ENCODE peak calls at places on chromosomes 5 and 9, in five cellular contexts. Y, C, L, T and H are unnamed samples.

GRCh38 chr5:135229122-135229521 is 169.9 kb downstream of the MACROH2A1 start:
- DNase-seq in Y (no peak), C (no peak), L (no peak), T (no peak), H (no peak)

GRCh38 chr9:133421615-133422542 is at the start of gene ADAMTS13:
- DNase-seq in Y (no peak), C (peak; percentile 53), L (no peak), T (no peak), H (no peak)

GRCh38 chr9:128902351-128903078 is 18.3 kb upstream of the PHYHD1 start:
- DNase-seq in Y (peak; percentile 47), C (no peak), L (no peak), T (peak; percentile 89), H (no peak)

GRCh38 chr9:10026585-10026984 is 586.2 kb downstream of the PTPRD start:
- DNase-seq in Y (no peak), C (no peak), L (no peak), T (no peak), H (no peak)

GRCh38 chr5:119353686-119354366 is 2.0 kb upstream of the TNFAIP8 start:
- DNase-seq in Y (no peak), C (no peak), L (no peak), T (no peak), H (no peak)

GRCh38 chr9:20207161-20207560 is 415.1 kb downstream of the MLLT3 start:
- DNase-seq in Y (no peak), C (no peak), L (no peak), T (no peak), H (no peak)

GRCh38 chr9:127739614-127740322 is 4.7 kb upstream of the TOR2A start:
- DNase-seq in Y (peak; percentile 47), C (no peak), L (no peak), T (peak; percentile 33), H (no peak)

GRCh38 chr9:121556082-121556481 is 56.4 kb upstream of the GGTA1 start:
- DNase-seq in Y (no peak), C (no peak), L (no peak), T (no peak), H (no peak)

GRCh38 chr5:14914603-14915277 is 43.2 kb upstream of the ANKH start:
- DNase-seq in Y (no peak), C (no peak), L (no peak), T (no peak), H (no peak)

GRCh38 chr9:6625363-6625762 is 20.2 kb downstream of the GLDC start:
- DNase-seq in Y (no peak), C (no peak), L (no peak), T (no peak), H (no peak)

GRCh38 chr9:16180091-16180490 is 627.2 kb downstream of the CCDC171 start:
- DNase-seq in Y (no peak), C (no peak), L (no peak), T (no peak), H (no peak)

GRCh38 chr5:156589859-156590216 is 260.3 kb upstream of the PPP1R2B start:
- DNase-seq in Y (no peak), C (no peak), L (no peak), T (no peak), H (no peak)

GRCh38 chr5:84370176-84370575 is 14.5 kb downstream of the EDIL3 start:
- DNase-seq in Y (no peak), C (no peak), L (no peak), T (no peak), H (no peak)

GRCh38 chr9:93633492-93634221 is 57.3 kb downstream of the PHF2 start:
- DNase-seq in Y (no peak), C (no peak), L (no peak), T (no peak), H (no peak)

GRCh38 chr9:89304479-89305188 is 6.4 kb upstream of the CKS2 start:
- DNase-seq in Y (no peak), C (no peak), L (no peak), T (no peak), H (no peak)

GRCh38 chr5:152532714-152533113 is 127.6 kb upstream of the NMUR2 start:
- DNase-seq in Y (no peak), C (no peak), L (no peak), T (no peak), H (no peak)

GRCh38 chr5:121218086-121218485 is 633.6 kb upstream of the FTMT start:
- DNase-seq in Y (no peak), C (peak; percentile 43), L (no peak), T (no peak), H (no peak)

GRCh38 chr5:143629871-143630658 is 181.9 kb upstream of the HMHB1 start:
- DNase-seq in Y (no peak), C (no peak), L (no peak), T (no peak), H (no peak)

GRCh38 chr5:170809551-170809950 is 26.0 kb downstream of the GABRP start:
- DNase-seq in Y (no peak), C (peak; percentile 51), L (peak; percentile 38), T (no peak), H (no peak)

GRCh38 chr9:129318121-129319075 is 140.3 kb upstream of the IER5L start:
- DNase-seq in Y (peak; percentile 51), C (peak; percentile 5), L (no peak), T (no peak), H (peak; percentile 82)

GRCh38 chr5:111748304-111748763 is 8.7 kb downstream of the NREP start:
- DNase-seq in Y (no peak), C (no peak), L (peak; percentile 79), T (no peak), H (no peak)

GRCh38 chr5:74952406-74952805 is 86.2 kb upstream of the FAM169A start:
- DNase-seq in Y (no peak), C (no peak), L (no peak), T (no peak), H (no peak)

GRCh38 chr5:170268884-170269283 is 28.7 kb downstream of the LCP2 start:
- DNase-seq in Y (no peak), C (no peak), L (no peak), T (no peak), H (no peak)

GRCh38 chr9:9557804-9558334 is 1054.9 kb downstream of the PTPRD start:
- DNase-seq in Y (no peak), C (peak; percentile 33), L (no peak), T (no peak), H (no peak)

GRCh38 chr5:67085616-67086015 is 111.0 kb downstream of the CD180 start:
- DNase-seq in Y (no peak), C (no peak), L (no peak), T (no peak), H (no peak)

GRCh38 chr5:74085782-74086181 is 459.8 kb downstream of the ARHGEF28 start:
- DNase-seq in Y (no peak), C (no peak), L (no peak), T (no peak), H (no peak)

GRCh38 chr9:87950765-87951488 is 23.4 kb downstream of the CDK20 start:
- DNase-seq in Y (no peak), C (no peak), L (no peak), T (no peak), H (no peak)

GRCh38 chr5:90477073-90477472 is 2.4 kb downstream of the POLR3G start:
- DNase-seq in Y (no peak), C (no peak), L (no peak), T (no peak), H (no peak)

GRCh38 chr9:21813575-21814473 is 11.4 kb downstream of the MTAP start:
- DNase-seq in Y (peak; percentile 61), C (peak; percentile 57), L (peak; percentile 74), T (peak; percentile 82), H (no peak)

GRCh38 chr9:20028849-20029231 is 240.0 kb upstream of the SLC24A2 start:
- DNase-seq in Y (no peak), C (no peak), L (no peak), T (no peak), H (no peak)

DNA sequence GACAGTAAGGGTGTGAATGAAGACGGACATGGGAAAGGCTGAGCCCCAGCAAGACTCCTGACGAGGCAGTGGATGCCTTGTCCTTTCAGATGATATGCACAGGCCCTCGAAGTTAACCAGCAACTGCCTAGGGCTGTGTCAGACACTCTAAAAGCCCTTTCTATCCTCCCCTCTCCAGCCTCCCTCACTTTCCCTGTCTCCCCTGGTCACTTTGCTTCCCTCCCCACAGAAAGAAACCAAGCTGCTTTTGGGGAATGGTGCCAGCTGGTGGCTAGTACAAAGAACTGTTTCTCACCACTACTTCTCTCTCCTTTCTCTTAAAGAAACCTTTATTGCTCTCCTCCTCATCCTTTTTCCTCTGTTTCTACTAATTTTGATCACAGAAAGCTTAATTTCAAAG is 21.4 kb downstream of the LHFPL2 start:
- DNase-seq in Y (no peak), C (peak; percentile 54), L (peak; percentile 39), T (no peak), H (no peak)
- H3K27ac ChIP-seq in Y (peak overlapping the region; percentile 60), C (peak overlapping the region; percentile 31), L (no peak overlapping the region), T (peak overlapping the region; percentile 26), H (peak overlapping the region; percentile 23)

DNA sequence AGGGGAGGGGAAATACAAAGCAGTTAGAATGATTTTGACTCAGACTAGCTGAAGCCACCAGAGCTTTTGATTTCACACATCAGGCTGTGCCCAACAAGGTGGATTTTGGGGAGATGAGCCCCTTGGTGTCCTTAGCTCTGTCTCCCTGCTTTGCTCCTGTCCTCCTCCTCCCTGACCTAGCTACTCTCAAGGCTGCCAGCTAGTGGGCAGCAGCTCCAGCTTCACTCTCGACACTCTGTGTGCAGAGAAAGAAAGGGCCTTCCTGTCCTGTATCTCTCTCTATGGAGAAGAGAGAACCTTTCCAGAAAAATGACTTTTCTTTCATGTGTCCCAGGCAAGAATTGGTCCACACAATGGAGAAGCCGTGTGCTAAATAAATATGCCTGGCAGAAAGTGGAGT is 446.2 kb downstream of the SEMA5A start:
- DNase-seq in Y (no peak), C (no peak), L (no peak), T (no peak), H (no peak)
- TF ChIP-seq CTCF in Y (no peak), C (peak; percentile 37), L (no peak), T (no peak), H (no peak)

GRCh38 chr5:180153099-180153498 is 55.9 kb downstream of the RASGEF1C start:
- DNase-seq in Y (no peak), C (no peak), L (no peak), T (no peak), H (no peak)
- H3K27ac ChIP-seq in Y (no peak overlapping the region), C (no peak overlapping the region), L (no peak overlapping the region), T (no peak overlapping the region), H (no peak overlapping the region)

DNA sequence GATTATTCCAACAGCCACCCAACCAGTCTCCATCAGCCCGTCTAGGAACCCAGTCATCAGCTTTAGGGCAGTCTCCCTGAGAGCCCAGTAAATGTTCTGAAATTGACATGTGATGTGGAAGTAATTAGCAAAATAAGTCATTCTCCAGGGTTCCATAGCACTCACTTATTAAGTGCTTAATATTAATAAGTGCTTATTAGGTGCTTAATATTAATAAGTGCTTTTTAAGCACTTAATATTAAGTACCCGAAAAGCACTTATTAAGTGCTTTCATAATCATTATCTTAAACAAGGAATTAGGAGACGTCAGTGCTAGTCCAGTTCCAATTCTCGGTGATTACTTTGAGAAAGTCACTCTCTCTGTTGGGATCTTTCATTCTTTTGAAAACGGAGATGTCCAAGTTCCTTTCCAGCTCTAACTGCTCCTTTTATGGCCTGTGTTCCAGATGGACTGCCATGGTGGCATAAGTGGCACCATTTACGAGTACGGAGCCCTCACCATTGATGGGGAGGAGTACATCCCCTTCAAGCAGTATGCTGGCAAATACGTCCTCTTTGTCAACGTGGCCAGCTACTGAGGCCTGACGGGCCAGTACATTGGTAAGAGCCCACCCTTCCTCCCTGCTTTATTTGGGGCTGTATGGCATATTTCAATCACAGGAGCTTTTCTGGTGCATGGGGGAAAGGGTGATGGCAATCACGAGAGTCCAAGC is 4.7 kb downstream of the GPX3 start:
- DNase-seq in Y (no peak), C (no peak), L (no peak), T (no peak), H (no peak)
- TF ChIP-seq CTCF in Y (no peak), C (no peak), L (no peak), T (no peak), H (no peak)